ENCODE peak calls at places on chromosomes 12 and 14, in seven cellular contexts. U is mucosa of descending colon, P is OCI-LY7, V is body of pancreas, R is K562, L is endothelial cell, C is bronchial epithelial cell. X is an unnamed sample.

GRCh38 chr12:75479963-75480461 is 543 bp upstream of the GLIPR1 start:
- DNase-seq in U (no peak), P (peak), V (no peak), R (no peak), L (no peak), C (peak), X (peak)

GRCh38 chr14:54955143-54955542 is 52.5 kb upstream of the GCH1 start:
- DNase-seq in U (no peak), P (no peak), V (no peak), R (no peak), L (no peak), C (no peak), X (no peak)

GRCh38 chr12:57027011-57027804 is 10.9 kb upstream of the TAC3 start:
- DNase-seq in U (no peak), P (no peak), V (no peak), R (peak), L (no peak), C (no peak), X (no peak)

GRCh38 chr12:15256760-15257159 is 35.5 kb upstream of the RERG start:
- DNase-seq in U (peak), P (no peak), V (no peak), R (no peak), L (no peak), C (peak), X (peak)

GRCh38 chr14:79437951-79438350 is 773.4 kb downstream of the DIO2 start:
- DNase-seq in U (no peak), P (no peak), V (peak), R (no peak), L (no peak), C (no peak), X (no peak)

GRCh38 chr12:53636641-53637040 is 10.5 kb upstream of the ATF7 start:
- DNase-seq in U (no peak), P (no peak), V (no peak), R (no peak), L (no peak), C (no peak), X (no peak)

GRCh38 chr14:35250319-35250718 is 41.9 kb upstream of the PSMA6 start:
- DNase-seq in U (no peak), P (no peak), V (no peak), R (no peak), L (no peak), C (no peak), X (no peak)

GRCh38 chr12:128675576-128675975 is 148.2 kb downstream of the SLC15A4 start:
- DNase-seq in U (no peak), P (no peak), V (no peak), R (no peak), L (no peak), C (no peak), X (no peak)

GRCh38 chr14:92495041-92495440 is 18.5 kb upstream of the RIN3 start:
- DNase-seq in U (peak), P (no peak), V (no peak), R (no peak), L (no peak), C (peak), X (peak)

GRCh38 chr12:46825526-46826414 is at the start of gene SLC38A4:
- DNase-seq in U (peak), P (no peak), V (peak), R (no peak), L (peak), C (no peak), X (no peak)

GRCh38 chr14:75175677-75176141 is 703 bp downstream of the TMED10 start:
- DNase-seq in U (no peak), P (no peak), V (no peak), R (no peak), L (no peak), C (peak), X (no peak)

GRCh38 chr14:75170797-75171196 is 5.6 kb downstream of the TMED10 start:
- DNase-seq in U (no peak), P (no peak), V (no peak), R (no peak), L (no peak), C (no peak), X (no peak)

GRCh38 chr14:75174066-75174465 is 2.3 kb downstream of the TMED10 start:
- DNase-seq in U (no peak), P (no peak), V (no peak), R (no peak), L (no peak), C (no peak), X (no peak)

GRCh38 chr14:75181426-75182062 is 5.1 kb upstream of the TMED10 start:
- DNase-seq in U (no peak), P (no peak), V (no peak), R (no peak), L (no peak), C (no peak), X (no peak)

GRCh38 chr14:75176142-75176820 is at the start of gene TMED10:
- DNase-seq in U (peak), P (peak), V (peak), R (peak), L (peak), C (no peak), X (peak)
- TF ChIP-seq CTCF in U (no peak), P (no peak), V (no peak), R (no peak), L (no peak), C (no peak), X (no peak)

GRCh38 chr12:2212971-2213869 is 160.4 kb downstream of the CACNA1C start:
- DNase-seq in U (no peak), P (no peak), V (peak), R (no peak), L (no peak), C (no peak), X (no peak)
- TF ChIP-seq CTCF in U (no peak), P (no peak), V (no peak), R (no peak), L (no peak), C (no peak), X (no peak)

GRCh38 chr14:82999802-83000201 is 1466.1 kb upstream of the SEL1L start:
- DNase-seq in U (no peak), P (no peak), V (peak), R (no peak), L (no peak), C (peak), X (peak)
- TF ChIP-seq CTCF in U (no peak), P (peak), V (no peak), R (no peak), L (peak), C (peak), X (peak)

GRCh38 chr12:89701606-89702206 is 6.9 kb downstream of the ATP2B1 start:
- DNase-seq in U (no peak), P (no peak), V (no peak), R (no peak), L (no peak), C (no peak), X (no peak)
- TF ChIP-seq CTCF in U (no peak), P (peak), V (no peak), R (no peak), L (no peak), C (no peak), X (peak)

X was measured in epithelial cell of esophagus.